ENCODE peak calls at places on chromosome 17, in four cellular contexts. One of them, this sample, is unnamed.

GRCh38 chr17:58189436-58190146 is 2.9 kb upstream of the EPX start:
- DNase-seq in stimulated activated CD4-positive, alpha-beta T cell treated with anti-CD3 and anti-CD28 coated beads, Interleukin-4, amount 100 ng/mL, for 1 hour: no peak
- DNase-seq in anterior cingulate cortex: no peak
- DNase-seq in activated CD8-positive, alpha-beta T cell treated with anti-CD3 and anti-CD28 coated beads for 36 hours: no peak
- DNase-seq in this sample: no peak

GRCh38 chr17:58239987-58240386 is 1.6 kb downstream of the LPO start:
- DNase-seq in anterior cingulate cortex: no peak
- DNase-seq in activated CD8-positive, alpha-beta T cell treated with anti-CD3 and anti-CD28 coated beads for 36 hours: no peak
- DNase-seq in stimulated activated CD4-positive, alpha-beta T cell treated with anti-CD3 and anti-CD28 coated beads, Interleukin-4, amount 100 ng/mL, for 1 hour: no peak
- DNase-seq in this sample: no peak

GRCh38 chr17:82411396-82412053 is 6.6 kb upstream of the HEXD start:
- DNase-seq in activated CD8-positive, alpha-beta T cell treated with anti-CD3 and anti-CD28 coated beads for 36 hours: no peak
- DNase-seq in stimulated activated CD4-positive, alpha-beta T cell treated with anti-CD3 and anti-CD28 coated beads, Interleukin-4, amount 100 ng/mL, for 1 hour: no peak
- DNase-seq in anterior cingulate cortex: no peak
- DNase-seq in this sample: no peak

GRCh38 chr17:58110012-58110411 is 26.8 kb downstream of the DYNLL2 start:
- DNase-seq in activated CD8-positive, alpha-beta T cell treated with anti-CD3 and anti-CD28 coated beads for 36 hours: no peak
- DNase-seq in anterior cingulate cortex: no peak
- DNase-seq in stimulated activated CD4-positive, alpha-beta T cell treated with anti-CD3 and anti-CD28 coated beads, Interleukin-4, amount 100 ng/mL, for 1 hour: no peak
- DNase-seq in this sample: no peak

GRCh38 chr17:69523252-69523861 is 108.9 kb downstream of the MAP2K6 start:
- DNase-seq in anterior cingulate cortex: no peak
- DNase-seq in activated CD8-positive, alpha-beta T cell treated with anti-CD3 and anti-CD28 coated beads for 36 hours: peak
- DNase-seq in stimulated activated CD4-positive, alpha-beta T cell treated with anti-CD3 and anti-CD28 coated beads, Interleukin-4, amount 100 ng/mL, for 1 hour: no peak
- DNase-seq in this sample: peak

GRCh38 chr17:74379495-74380085 is 12.3 kb downstream of the GPR142 start:
- DNase-seq in anterior cingulate cortex: peak
- DNase-seq in activated CD8-positive, alpha-beta T cell treated with anti-CD3 and anti-CD28 coated beads for 36 hours: peak
- DNase-seq in stimulated activated CD4-positive, alpha-beta T cell treated with anti-CD3 and anti-CD28 coated beads, Interleukin-4, amount 100 ng/mL, for 1 hour: peak
- DNase-seq in this sample: peak

GRCh38 chr17:66549731-66550207 is 247.4 kb downstream of the PRKCA start:
- DNase-seq in stimulated activated CD4-positive, alpha-beta T cell treated with anti-CD3 and anti-CD28 coated beads, Interleukin-4, amount 100 ng/mL, for 1 hour: no peak
- DNase-seq in activated CD8-positive, alpha-beta T cell treated with anti-CD3 and anti-CD28 coated beads for 36 hours: no peak
- DNase-seq in anterior cingulate cortex: no peak
- DNase-seq in this sample: no peak

GRCh38 chr17:69609495-69610315 is 195.2 kb downstream of the MAP2K6 start:
- DNase-seq in stimulated activated CD4-positive, alpha-beta T cell treated with anti-CD3 and anti-CD28 coated beads, Interleukin-4, amount 100 ng/mL, for 1 hour: no peak
- DNase-seq in anterior cingulate cortex: no peak
- DNase-seq in activated CD8-positive, alpha-beta T cell treated with anti-CD3 and anti-CD28 coated beads for 36 hours: no peak
- DNase-seq in this sample: peak

GRCh38 chr17:29004081-29004692 is 1.6 kb downstream of the SEZ6 start:
- DNase-seq in anterior cingulate cortex: no peak
- DNase-seq in stimulated activated CD4-positive, alpha-beta T cell treated with anti-CD3 and anti-CD28 coated beads, Interleukin-4, amount 100 ng/mL, for 1 hour: no peak
- DNase-seq in activated CD8-positive, alpha-beta T cell treated with anti-CD3 and anti-CD28 coated beads for 36 hours: no peak
- DNase-seq in this sample: peak

GRCh38 chr17:74354123-74354522 is 7.5 kb downstream of the BTBD17 start:
- DNase-seq in stimulated activated CD4-positive, alpha-beta T cell treated with anti-CD3 and anti-CD28 coated beads, Interleukin-4, amount 100 ng/mL, for 1 hour: peak
- DNase-seq in anterior cingulate cortex: peak
- DNase-seq in activated CD8-positive, alpha-beta T cell treated with anti-CD3 and anti-CD28 coated beads for 36 hours: peak
- DNase-seq in this sample: no peak

GRCh38 chr17:80647746-80648145 is 103.1 kb downstream of the RPTOR start:
- DNase-seq in stimulated activated CD4-positive, alpha-beta T cell treated with anti-CD3 and anti-CD28 coated beads, Interleukin-4, amount 100 ng/mL, for 1 hour: no peak
- DNase-seq in activated CD8-positive, alpha-beta T cell treated with anti-CD3 and anti-CD28 coated beads for 36 hours: peak
- DNase-seq in anterior cingulate cortex: no peak
- DNase-seq in this sample: no peak

GRCh38 chr17:81386141-81386645 is 9.1 kb upstream of the BAHCC1 start:
- DNase-seq in anterior cingulate cortex: no peak
- DNase-seq in stimulated activated CD4-positive, alpha-beta T cell treated with anti-CD3 and anti-CD28 coated beads, Interleukin-4, amount 100 ng/mL, for 1 hour: no peak
- DNase-seq in activated CD8-positive, alpha-beta T cell treated with anti-CD3 and anti-CD28 coated beads for 36 hours: no peak
- DNase-seq in this sample: no peak

GRCh38 chr17:73622381-73622780 is 21.9 kb downstream of the SDK2 start:
- DNase-seq in stimulated activated CD4-positive, alpha-beta T cell treated with anti-CD3 and anti-CD28 coated beads, Interleukin-4, amount 100 ng/mL, for 1 hour: no peak
- DNase-seq in anterior cingulate cortex: no peak
- DNase-seq in activated CD8-positive, alpha-beta T cell treated with anti-CD3 and anti-CD28 coated beads for 36 hours: no peak
- DNase-seq in this sample: no peak

GRCh38 chr17:10125761-10126553 is 72.4 kb downstream of the GAS7 start:
- DNase-seq in stimulated activated CD4-positive, alpha-beta T cell treated with anti-CD3 and anti-CD28 coated beads, Interleukin-4, amount 100 ng/mL, for 1 hour: no peak
- DNase-seq in anterior cingulate cortex: no peak
- DNase-seq in activated CD8-positive, alpha-beta T cell treated with anti-CD3 and anti-CD28 coated beads for 36 hours: no peak
- DNase-seq in this sample: no peak